ENCODE peak calls at places on chromosomes 12 and 14, in six cellular contexts. I is tibial nerve, M is AG09319, Q is IMR-90, W is AG04450, S is foreskin fibroblast. T is an unnamed sample.

GRCh38 chr12:8681129-8681902 is 16.5 kb upstream of the RIMKLB start:
- DNase-seq in I (no peak), M (no peak), Q (peak), W (no peak), S (peak), T (peak)

GRCh38 chr12:120110550-120111501 is 5.7 kb downstream of the RAB35 start:
- DNase-seq in I (no peak), M (no peak), Q (no peak), W (no peak), S (no peak), T (peak)

GRCh38 chr12:47164116-47164515 is 84.4 kb upstream of the AMIGO2 start:
- DNase-seq in I (no peak), M (no peak), Q (no peak), W (no peak), S (no peak), T (no peak)

GRCh38 chr14:71730471-71730870 is 201.8 kb upstream of the RGS6 start:
- DNase-seq in I (no peak), M (no peak), Q (no peak), W (no peak), S (no peak), T (peak)

GRCh38 chr12:2113501-2113912 is 60.7 kb downstream of the CACNA1C start:
- DNase-seq in I (no peak), M (no peak), Q (no peak), W (no peak), S (no peak), T (no peak)

GRCh38 chr14:77085538-77085937 is 12.5 kb upstream of the CIPC start:
- DNase-seq in I (no peak), M (no peak), Q (no peak), W (no peak), S (no peak), T (no peak)

GRCh38 chr14:22213110-22213509 is 375.9 kb downstream of the DAD1 start:
- DNase-seq in I (no peak), M (no peak), Q (peak), W (no peak), S (no peak), T (peak)

GRCh38 chr14:51735851-51736250 is 84.1 kb downstream of the FRMD6 start:
- DNase-seq in I (no peak), M (no peak), Q (no peak), W (no peak), S (no peak), T (no peak)

GRCh38 chr14:105873870-105874512 is 347.6 kb downstream of the TMEM121 start:
- DNase-seq in I (no peak), M (no peak), Q (no peak), W (no peak), S (no peak), T (no peak)

GRCh38 chr12:53327435-53328042 is 6.1 kb upstream of the AAAS start:
- DNase-seq in I (no peak), M (no peak), Q (no peak), W (no peak), S (no peak), T (peak)

GRCh38 chr14:100609331-100609870 is 22.2 kb upstream of the BEGAIN start:
- DNase-seq in I (no peak), M (no peak), Q (no peak), W (no peak), S (no peak), T (no peak)
- TF ChIP-seq CTCF in I (no peak), M (no peak), Q (no peak), W (no peak), S (no peak), T (no peak)

DNA sequence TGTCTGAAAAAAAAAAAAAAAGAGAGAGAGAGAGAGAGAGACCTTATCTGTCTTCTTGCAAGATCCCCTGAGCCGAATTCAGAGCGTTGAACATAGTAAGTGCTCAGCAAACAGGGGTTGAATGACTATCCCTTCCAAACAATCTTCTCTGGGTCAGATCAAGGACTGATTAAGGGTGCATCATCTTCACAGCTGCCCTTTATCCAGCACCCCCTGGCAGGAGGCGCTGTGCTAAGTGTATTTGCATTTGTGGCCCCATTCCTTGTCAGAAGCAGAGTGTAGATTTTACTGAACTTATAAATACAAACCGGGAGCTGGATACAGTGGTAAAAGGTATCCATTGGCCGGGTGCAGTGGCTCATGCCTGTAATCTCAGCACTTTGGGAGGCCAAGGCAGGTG is 8.8 kb upstream of the TRPV4 start:
- DNase-seq in I (no peak), M (no peak), Q (no peak), W (no peak), S (no peak), T (no peak)
- TF ChIP-seq CTCF in I (no peak), M (no peak), Q (peak), W (no peak), S (no peak), T (no peak)

GRCh38 chr14:95500772-95501401 is 15.6 kb downstream of the SYNE3 start:
- DNase-seq in I (no peak), M (peak), Q (peak), W (peak), S (peak), T (peak)
- TF ChIP-seq CTCF in I (no peak), M (peak), Q (no peak), W (no peak), S (no peak), T (no peak)

GRCh38 chr12:32062841-32063240 is 43.8 kb upstream of the BICD1 start:
- DNase-seq in I (no peak), M (no peak), Q (no peak), W (no peak), S (no peak), T (peak)
- TF ChIP-seq CTCF in I (no peak), M (no peak), Q (no peak), W (no peak), S (no peak), T (no peak)

GRCh38 chr12:52175411-52176350 is 16.1 kb downstream of the KRT80 start:
- DNase-seq in I (no peak), M (no peak), Q (no peak), W (no peak), S (no peak), T (peak)
- TF ChIP-seq CTCF in I (no peak), M (no peak), Q (peak), W (peak), S (no peak), T (peak)

DNA sequence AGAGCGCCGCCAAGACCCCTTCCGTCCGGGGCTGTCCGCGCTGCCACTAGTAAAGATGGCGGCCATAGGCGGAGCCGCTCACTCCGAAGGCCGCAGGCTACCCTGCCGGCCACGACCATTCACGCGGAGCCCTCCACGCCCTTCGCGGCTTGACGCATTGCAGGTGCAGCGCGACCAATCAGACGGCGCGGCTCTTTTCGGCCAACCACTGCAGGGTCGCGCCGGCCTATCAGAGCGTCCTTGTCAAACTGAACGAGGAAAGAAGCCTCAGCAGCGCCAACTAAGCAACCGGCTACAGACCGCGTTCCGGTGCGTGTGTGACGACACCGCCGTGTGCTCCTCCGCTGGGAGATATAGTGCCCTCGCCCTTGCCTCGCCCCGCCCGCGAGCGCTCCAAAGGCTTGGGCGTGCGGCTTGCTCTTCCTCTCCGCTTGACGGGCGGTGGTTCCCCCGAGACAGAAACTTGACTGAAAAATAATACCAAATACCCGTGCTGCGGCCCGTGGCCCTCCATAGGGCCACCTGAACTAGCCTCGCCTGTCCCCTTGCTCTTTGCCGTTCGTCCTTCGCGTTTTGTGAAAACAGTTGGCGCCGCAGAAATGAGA is 13.6 kb upstream of the CALM1 start:
- DNase-seq in I (peak), M (peak), Q (peak), W (peak), S (peak), T (peak)
- TF ChIP-seq CTCF in I (peak), M (no peak), Q (peak), W (peak), S (peak), T (peak)

DNA sequence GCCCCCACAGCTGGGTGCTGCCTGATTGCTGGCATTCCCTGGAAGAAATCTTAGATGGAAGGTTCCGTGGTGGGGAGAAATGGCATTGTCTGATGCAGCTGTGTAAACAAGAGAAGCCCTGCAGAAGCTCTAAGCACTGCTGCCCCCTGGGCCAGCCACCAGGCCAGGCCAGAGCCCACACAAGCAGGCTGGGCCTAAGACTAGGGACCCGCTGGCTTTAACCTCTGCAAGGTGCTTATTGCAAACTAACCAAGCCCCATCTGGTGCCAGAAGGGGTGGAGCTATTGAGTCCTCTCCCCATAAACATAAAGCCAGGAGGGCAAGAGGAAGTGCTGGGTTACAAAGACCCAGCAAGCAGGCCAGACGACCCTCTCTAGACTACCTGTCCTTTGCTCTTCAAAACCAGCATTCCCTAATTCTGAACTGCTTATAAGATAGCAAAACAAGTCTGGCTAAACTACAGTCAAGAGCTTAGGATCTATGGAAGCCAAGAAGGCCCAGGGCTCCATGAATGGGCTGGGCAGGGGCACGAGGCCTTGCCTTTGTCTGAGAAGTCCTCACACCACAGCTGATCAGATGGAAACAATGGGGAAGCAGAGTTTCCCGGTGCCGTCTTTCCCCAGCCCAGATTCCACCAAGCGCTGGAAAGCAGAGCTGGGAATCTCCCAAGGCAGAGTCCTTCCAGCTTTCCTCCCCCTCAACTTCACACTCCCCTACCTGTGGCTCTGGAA is 28.8 kb downstream of the P2RX4 start:
- DNase-seq in I (no peak), M (no peak), Q (no peak), W (no peak), S (no peak), T (no peak)
- TF ChIP-seq CTCF in I (no peak), M (no peak), Q (no peak), W (no peak), S (no peak), T (no peak)

DNA sequence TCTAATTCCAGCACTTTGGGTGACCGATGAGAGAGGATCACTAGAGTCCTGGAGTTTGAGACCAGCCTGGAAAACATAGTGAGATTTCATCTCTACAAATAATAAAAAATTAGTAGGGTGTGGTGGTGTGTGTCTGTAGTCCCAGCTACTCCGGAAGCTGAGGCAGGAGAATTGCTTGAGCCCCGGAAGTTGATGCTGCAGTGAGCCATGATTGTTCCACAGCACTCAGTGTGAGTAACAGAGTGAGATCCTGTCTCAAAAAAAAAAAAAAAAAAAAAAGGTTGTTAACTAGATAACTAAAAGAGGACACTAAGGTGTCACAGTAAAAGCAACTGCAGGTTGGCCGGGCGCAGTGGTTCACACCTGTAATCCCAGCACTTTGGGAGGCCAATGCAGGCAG is 121.3 kb upstream of the MAX start:
- DNase-seq in I (no peak), M (no peak), Q (no peak), W (no peak), S (no peak), T (no peak)
- TF ChIP-seq CTCF in I (no peak), M (no peak), Q (no peak), W (no peak), S (no peak), T (no peak)

GRCh38 chr14:54715244-54715643 is 148.3 kb downstream of the SAMD4A start:
- DNase-seq in I (no peak), M (no peak), Q (peak), W (no peak), S (no peak), T (peak)
- TF ChIP-seq CTCF in I (no peak), M (peak), Q (peak), W (peak), S (peak), T (peak)

GRCh38 chr14:47278233-47278842 is 397.1 kb downstream of the MDGA2 start:
- DNase-seq in I (no peak), M (no peak), Q (no peak), W (no peak), S (no peak), T (peak)
- TF ChIP-seq CTCF in I (peak), M (no peak), Q (peak), W (no peak), S (peak), T (peak)